ENCODE peak calls at places on chromosome 20, in eight cellular contexts. One of them, this sample, is unnamed.

GRCh38 chr20:11451793-11452291 is 465.9 kb upstream of the BTBD3 start:
- DNase-seq in heart left ventricle: no peak
- DNase-seq in fibroblast of lung: peak; percentile 81
- DNase-seq in K562: no peak
- DNase-seq in effector memory CD4-positive, alpha-beta T cell: no peak
- DNase-seq in psoas muscle: no peak
- DNase-seq in adipocyte: no peak
- DNase-seq in CD8-positive, alpha-beta memory T cell: no peak
- DNase-seq in this sample: no peak

GRCh38 chr20:7851031-7851490 is 89.2 kb downstream of the HAO1 start:
- DNase-seq in heart left ventricle: no peak
- DNase-seq in fibroblast of lung: peak; percentile 51
- DNase-seq in K562: no peak
- DNase-seq in effector memory CD4-positive, alpha-beta T cell: no peak
- DNase-seq in psoas muscle: no peak
- DNase-seq in adipocyte: no peak
- DNase-seq in CD8-positive, alpha-beta memory T cell: no peak
- DNase-seq in this sample: no peak

GRCh38 chr20:56171087-56172012 is 77.2 kb upstream of the MC3R start:
- DNase-seq in heart left ventricle: no peak
- DNase-seq in fibroblast of lung: peak; percentile 7
- DNase-seq in K562: no peak
- DNase-seq in effector memory CD4-positive, alpha-beta T cell: no peak
- DNase-seq in psoas muscle: no peak
- DNase-seq in adipocyte: peak; percentile 5
- DNase-seq in CD8-positive, alpha-beta memory T cell: no peak
- DNase-seq in this sample: no peak

GRCh38 chr20:22905667-22906066 is 129.4 kb upstream of the SSTR4 start:
- DNase-seq in heart left ventricle: no peak
- DNase-seq in fibroblast of lung: peak; percentile 4
- DNase-seq in K562: no peak
- DNase-seq in effector memory CD4-positive, alpha-beta T cell: no peak
- DNase-seq in psoas muscle: no peak
- DNase-seq in adipocyte: peak; percentile 77
- DNase-seq in CD8-positive, alpha-beta memory T cell: no peak
- DNase-seq in this sample: no peak

GRCh38 chr20:37516697-37517370 is 4.2 kb upstream of the NNAT start:
- DNase-seq in heart left ventricle: no peak
- DNase-seq in fibroblast of lung: peak; percentile 77
- DNase-seq in K562: no peak
- DNase-seq in effector memory CD4-positive, alpha-beta T cell: no peak
- DNase-seq in psoas muscle: peak; percentile 66
- DNase-seq in adipocyte: peak; percentile 45
- DNase-seq in CD8-positive, alpha-beta memory T cell: no peak
- DNase-seq in this sample: no peak

GRCh38 chr20:49698477-49698876 is 15.2 kb downstream of the B4GALT5 start:
- DNase-seq in heart left ventricle: no peak
- DNase-seq in fibroblast of lung: no peak
- DNase-seq in K562: no peak
- DNase-seq in effector memory CD4-positive, alpha-beta T cell: no peak
- DNase-seq in psoas muscle: no peak
- DNase-seq in adipocyte: no peak
- DNase-seq in CD8-positive, alpha-beta memory T cell: no peak
- DNase-seq in this sample: no peak

GRCh38 chr20:19786311-19786710 is 28.3 kb downstream of the RIN2 start:
- DNase-seq in heart left ventricle: no peak
- DNase-seq in fibroblast of lung: peak; percentile 98
- DNase-seq in K562: no peak
- DNase-seq in effector memory CD4-positive, alpha-beta T cell: no peak
- DNase-seq in psoas muscle: peak; percentile 44
- DNase-seq in adipocyte: peak; percentile 88
- DNase-seq in CD8-positive, alpha-beta memory T cell: no peak
- DNase-seq in this sample: no peak

GRCh38 chr20:49568491-49569151 is 684 bp upstream of the PTGIS start:
- DNase-seq in heart left ventricle: no peak
- DNase-seq in fibroblast of lung: peak; percentile 73
- DNase-seq in K562: no peak
- DNase-seq in effector memory CD4-positive, alpha-beta T cell: no peak
- DNase-seq in psoas muscle: peak; percentile 41
- DNase-seq in adipocyte: no peak
- DNase-seq in CD8-positive, alpha-beta memory T cell: no peak
- DNase-seq in this sample: no peak

GRCh38 chr20:40442181-40442963 is 246.7 kb downstream of the MAFB start:
- DNase-seq in heart left ventricle: no peak
- DNase-seq in fibroblast of lung: no peak
- DNase-seq in K562: no peak
- DNase-seq in effector memory CD4-positive, alpha-beta T cell: no peak
- DNase-seq in psoas muscle: no peak
- DNase-seq in adipocyte: peak; percentile 2
- DNase-seq in CD8-positive, alpha-beta memory T cell: no peak
- DNase-seq in this sample: no peak

GRCh38 chr20:21109144-21109543 is 3.0 kb upstream of the LINC00237 start:
- DNase-seq in heart left ventricle: no peak
- DNase-seq in fibroblast of lung: no peak
- DNase-seq in K562: no peak
- DNase-seq in effector memory CD4-positive, alpha-beta T cell: no peak
- DNase-seq in psoas muscle: no peak
- DNase-seq in adipocyte: no peak
- DNase-seq in CD8-positive, alpha-beta memory T cell: no peak
- DNase-seq in this sample: no peak

GRCh38 chr20:57699395-57699794 is 10.4 kb downstream of the PMEPA1 start:
- DNase-seq in heart left ventricle: no peak
- DNase-seq in fibroblast of lung: no peak
- DNase-seq in K562: no peak
- DNase-seq in effector memory CD4-positive, alpha-beta T cell: no peak
- DNase-seq in psoas muscle: no peak
- DNase-seq in adipocyte: no peak
- DNase-seq in CD8-positive, alpha-beta memory T cell: no peak
- DNase-seq in this sample: no peak

GRCh38 chr20:44228465-44229258 is 18.1 kb upstream of the OSER1 start:
- DNase-seq in heart left ventricle: no peak
- DNase-seq in fibroblast of lung: no peak
- DNase-seq in K562: no peak
- DNase-seq in effector memory CD4-positive, alpha-beta T cell: no peak
- DNase-seq in psoas muscle: no peak
- DNase-seq in adipocyte: no peak
- DNase-seq in CD8-positive, alpha-beta memory T cell: no peak
- DNase-seq in this sample: no peak

GRCh38 chr20:33686008-33686983 is at the start of gene E2F1:
- DNase-seq in heart left ventricle: peak; percentile 98
- DNase-seq in fibroblast of lung: peak; percentile 89
- DNase-seq in K562: peak; percentile 96
- DNase-seq in effector memory CD4-positive, alpha-beta T cell: peak; percentile 93
- DNase-seq in psoas muscle: peak; percentile 97
- DNase-seq in adipocyte: peak; percentile 99
- DNase-seq in CD8-positive, alpha-beta memory T cell: peak; percentile 95
- DNase-seq in this sample: peak; percentile 96
- H3K4me1 ChIP-seq in heart left ventricle: peaks cover 5% of the 10 kb centered on the region
- H3K4me1 ChIP-seq in fibroblast of lung: peaks cover 8% of the 10 kb centered on the region
- H3K4me1 ChIP-seq in K562: peaks cover 40% of the 10 kb centered on the region
- H3K4me1 ChIP-seq in effector memory CD4-positive, alpha-beta T cell: peaks cover 17% of the 10 kb centered on the region
- H3K4me1 ChIP-seq in psoas muscle: peaks cover 4% of the 10 kb centered on the region
- H3K4me1 ChIP-seq in adipocyte: peaks cover 44% of the 10 kb centered on the region
- H3K4me1 ChIP-seq in CD8-positive, alpha-beta memory T cell: peaks cover 37% of the 10 kb centered on the region
- H3K4me1 ChIP-seq in this sample: peaks cover 27% of the 10 kb centered on the region

GRCh38 chr20:9520096-9520495 is 5.7 kb downstream of the LAMP5 start:
- DNase-seq in heart left ventricle: no peak
- DNase-seq in fibroblast of lung: no peak
- DNase-seq in K562: no peak
- DNase-seq in effector memory CD4-positive, alpha-beta T cell: no peak
- DNase-seq in psoas muscle: no peak
- DNase-seq in adipocyte: no peak
- DNase-seq in CD8-positive, alpha-beta memory T cell: no peak
- DNase-seq in this sample: no peak
- H3K4me1 ChIP-seq in heart left ventricle: peaks cover 2% of the 10 kb centered on the region
- H3K4me1 ChIP-seq in fibroblast of lung: no peaks in the 10 kb centered on the region
- H3K4me1 ChIP-seq in K562: no peaks in the 10 kb centered on the region
- H3K4me1 ChIP-seq in effector memory CD4-positive, alpha-beta T cell: no peaks in the 10 kb centered on the region
- H3K4me1 ChIP-seq in psoas muscle: no peaks in the 10 kb centered on the region
- H3K4me1 ChIP-seq in adipocyte: peaks cover 3% of the 10 kb centered on the region
- H3K4me1 ChIP-seq in CD8-positive, alpha-beta memory T cell: no peaks in the 10 kb centered on the region
- H3K4me1 ChIP-seq in this sample: peaks cover 2% of the 10 kb centered on the region

GRCh38 chr20:16293590-16293989 is 279.7 kb downstream of the KIF16B start:
- DNase-seq in heart left ventricle: no peak
- DNase-seq in fibroblast of lung: no peak
- DNase-seq in K562: no peak
- DNase-seq in effector memory CD4-positive, alpha-beta T cell: no peak
- DNase-seq in psoas muscle: no peak
- DNase-seq in adipocyte: peak; percentile 41
- DNase-seq in CD8-positive, alpha-beta memory T cell: no peak
- DNase-seq in this sample: no peak

GRCh38 chr20:16287776-16288175 is 285.5 kb downstream of the KIF16B start:
- DNase-seq in heart left ventricle: no peak
- DNase-seq in fibroblast of lung: no peak
- DNase-seq in K562: no peak
- DNase-seq in effector memory CD4-positive, alpha-beta T cell: no peak
- DNase-seq in psoas muscle: no peak
- DNase-seq in adipocyte: no peak
- DNase-seq in CD8-positive, alpha-beta memory T cell: no peak
- DNase-seq in this sample: no peak

GRCh38 chr20:16292227-16292626 is 281.0 kb downstream of the KIF16B start:
- DNase-seq in heart left ventricle: no peak
- DNase-seq in fibroblast of lung: no peak
- DNase-seq in K562: no peak
- DNase-seq in effector memory CD4-positive, alpha-beta T cell: no peak
- DNase-seq in psoas muscle: no peak
- DNase-seq in adipocyte: peak; percentile 50
- DNase-seq in CD8-positive, alpha-beta memory T cell: no peak
- DNase-seq in this sample: no peak

GRCh38 chr20:16286601-16287000 is 286.6 kb downstream of the KIF16B start:
- DNase-seq in heart left ventricle: no peak
- DNase-seq in fibroblast of lung: no peak
- DNase-seq in K562: no peak
- DNase-seq in effector memory CD4-positive, alpha-beta T cell: no peak
- DNase-seq in psoas muscle: no peak
- DNase-seq in adipocyte: no peak
- DNase-seq in CD8-positive, alpha-beta memory T cell: no peak
- DNase-seq in this sample: no peak

GRCh38 chr20:16290358-16290757 is 282.9 kb downstream of the KIF16B start:
- DNase-seq in heart left ventricle: no peak
- DNase-seq in fibroblast of lung: no peak
- DNase-seq in K562: no peak
- DNase-seq in effector memory CD4-positive, alpha-beta T cell: no peak
- DNase-seq in psoas muscle: no peak
- DNase-seq in adipocyte: no peak
- DNase-seq in CD8-positive, alpha-beta memory T cell: no peak
- DNase-seq in this sample: no peak
- H3K4me1 ChIP-seq in heart left ventricle: no peaks in the 10 kb centered on the region
- H3K4me1 ChIP-seq in fibroblast of lung: no peaks in the 10 kb centered on the region
- H3K4me1 ChIP-seq in K562: no peaks in the 10 kb centered on the region
- H3K4me1 ChIP-seq in effector memory CD4-positive, alpha-beta T cell: no peaks in the 10 kb centered on the region
- H3K4me1 ChIP-seq in psoas muscle: no peaks in the 10 kb centered on the region
- H3K4me1 ChIP-seq in adipocyte: peaks cover 8% of the 10 kb centered on the region
- H3K4me1 ChIP-seq in CD8-positive, alpha-beta memory T cell: no peaks in the 10 kb centered on the region
- H3K4me1 ChIP-seq in this sample: no peaks in the 10 kb centered on the region

GRCh38 chr20:46564241-46564957 is 13.9 kb upstream of the OCSTAMP start:
- DNase-seq in heart left ventricle: no peak
- DNase-seq in fibroblast of lung: no peak
- DNase-seq in K562: no peak
- DNase-seq in effector memory CD4-positive, alpha-beta T cell: no peak
- DNase-seq in psoas muscle: no peak
- DNase-seq in adipocyte: no peak
- DNase-seq in CD8-positive, alpha-beta memory T cell: no peak
- DNase-seq in this sample: no peak
- H3K4me1 ChIP-seq in heart left ventricle: peaks cover 7% of the 10 kb centered on the region
- H3K4me1 ChIP-seq in fibroblast of lung: no peaks in the 10 kb centered on the region
- H3K4me1 ChIP-seq in K562: peaks cover 22% of the 10 kb centered on the region
- H3K4me1 ChIP-seq in effector memory CD4-positive, alpha-beta T cell: peaks cover 7% of the 10 kb centered on the region
- H3K4me1 ChIP-seq in psoas muscle: peaks cover 10% of the 10 kb centered on the region
- H3K4me1 ChIP-seq in adipocyte: peaks cover 23% of the 10 kb centered on the region
- H3K4me1 ChIP-seq in CD8-positive, alpha-beta memory T cell: peaks cover 5% of the 10 kb centered on the region
- H3K4me1 ChIP-seq in this sample: peaks cover 22% of the 10 kb centered on the region

DNA sequence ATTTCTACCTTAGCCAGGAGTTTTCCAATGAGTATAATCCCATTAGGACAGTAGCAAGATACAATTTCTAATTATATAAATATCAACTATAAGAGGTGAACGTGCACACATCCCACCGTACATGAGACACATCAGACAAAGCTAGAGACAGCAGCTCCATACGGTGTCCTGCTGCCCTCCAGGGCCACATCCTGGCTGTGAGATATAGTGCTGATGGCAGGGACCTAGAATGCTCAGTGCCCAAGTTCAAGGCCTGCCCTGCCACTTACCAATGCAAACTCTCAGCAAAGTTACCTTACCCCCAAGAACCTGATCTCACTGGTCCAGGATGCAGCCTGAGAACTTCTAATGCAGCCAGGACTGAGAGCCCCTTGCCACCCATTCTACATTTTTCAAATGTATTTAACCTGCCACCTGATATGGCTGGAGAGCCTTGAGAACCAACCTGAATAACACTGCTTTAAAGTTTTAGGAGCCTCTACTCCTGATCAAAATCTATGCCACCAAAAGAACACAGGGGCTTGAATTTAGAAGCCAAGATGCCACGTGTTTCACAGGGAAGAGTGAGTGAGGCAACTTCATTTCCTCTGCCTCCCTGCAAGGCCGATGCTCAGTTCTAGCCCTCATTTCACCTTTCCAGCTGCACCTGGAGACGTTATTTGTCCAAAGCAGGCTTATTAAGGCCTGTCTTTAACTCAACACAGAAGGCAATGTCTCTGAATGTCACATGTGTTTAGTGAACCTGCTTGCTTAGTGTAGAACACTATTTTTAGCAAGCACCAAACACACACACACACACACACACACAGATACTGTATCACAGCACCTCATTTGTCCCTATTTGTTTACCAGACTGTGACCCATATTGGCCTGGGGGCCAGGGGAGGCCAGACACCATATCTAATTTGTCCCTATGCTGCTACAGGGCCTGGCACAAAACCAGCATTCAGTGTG is 6.1 kb downstream of the NFATC2 start:
- DNase-seq in heart left ventricle: no peak
- DNase-seq in fibroblast of lung: no peak
- DNase-seq in K562: no peak
- DNase-seq in effector memory CD4-positive, alpha-beta T cell: no peak
- DNase-seq in psoas muscle: no peak
- DNase-seq in adipocyte: no peak
- DNase-seq in CD8-positive, alpha-beta memory T cell: no peak
- DNase-seq in this sample: peak; percentile 47
- H3K4me1 ChIP-seq in heart left ventricle: peaks cover 25% of the 10 kb centered on the region
- H3K4me1 ChIP-seq in fibroblast of lung: peaks cover 11% of the 10 kb centered on the region
- H3K4me1 ChIP-seq in K562: peaks cover 40% of the 10 kb centered on the region
- H3K4me1 ChIP-seq in effector memory CD4-positive, alpha-beta T cell: peaks cover 66% of the 10 kb centered on the region
- H3K4me1 ChIP-seq in psoas muscle: peaks cover 38% of the 10 kb centered on the region
- H3K4me1 ChIP-seq in adipocyte: no peaks in the 10 kb centered on the region
- H3K4me1 ChIP-seq in CD8-positive, alpha-beta memory T cell: peaks cover 88% of the 10 kb centered on the region
- H3K4me1 ChIP-seq in this sample: peaks cover 28% of the 10 kb centered on the region

This sample was measured in body of pancreas.